ENCODE peak calls at places on chromosome 10, in six cellular contexts. G, B, A, H, U and R are unnamed samples.

GRCh38 chr10:132122097-132122861 is 56.5 kb downstream of the JAKMIP3 start:
- DNase-seq in G (no peak), B (no peak), A (no peak), H (no peak), U (no peak), R (no peak)

GRCh38 chr10:73908853-73909611 is 1.9 kb upstream of the PLAU start:
- DNase-seq in G (peak; percentile 100), B (no peak), A (peak; percentile 89), H (no peak), U (peak; percentile 93), R (peak; percentile 89)

GRCh38 chr10:111890046-111890445 is 293.5 kb downstream of the GPAM start:
- DNase-seq in G (no peak), B (no peak), A (no peak), H (no peak), U (no peak), R (no peak)

GRCh38 chr10:110361800-110362456 is 57.2 kb upstream of the SMNDC1 start:
- DNase-seq in G (no peak), B (no peak), A (no peak), H (no peak), U (no peak), R (no peak)

GRCh38 chr10:111879964-111880363 is 303.6 kb downstream of the GPAM start:
- DNase-seq in G (no peak), B (no peak), A (no peak), H (no peak), U (no peak), R (no peak)

GRCh38 chr10:113454341-113455061 is 98.4 kb upstream of the HABP2 start:
- DNase-seq in G (peak; percentile 45), B (peak; percentile 84), A (peak; percentile 31), H (peak; percentile 55), U (no peak), R (no peak)

GRCh38 chr10:8919291-8919690 is 864.8 kb downstream of the GATA3 start:
- DNase-seq in G (peak; percentile 3), B (no peak), A (no peak), H (no peak), U (no peak), R (no peak)

GRCh38 chr10:18240185-18240882 is 100.1 kb downstream of the CACNB2 start:
- DNase-seq in G (no peak), B (no peak), A (peak; percentile 56), H (no peak), U (no peak), R (no peak)

GRCh38 chr10:75207868-75208167 is 2.8 kb upstream of the VDAC2 start:
- DNase-seq in G (no peak), B (no peak), A (no peak), H (no peak), U (no peak), R (no peak)

GRCh38 chr10:70544431-70545340 is 57.9 kb downstream of the PRF1 start:
- DNase-seq in G (no peak), B (no peak), A (no peak), H (no peak), U (no peak), R (no peak)

GRCh38 chr10:78765726-78766335 is 302.9 kb upstream of the ZMIZ1 start:
- DNase-seq in G (no peak), B (no peak), A (no peak), H (no peak), U (no peak), R (no peak)

GRCh38 chr10:117351558-117351957 is 23.7 kb downstream of the PDZD8 start:
- DNase-seq in G (no peak), B (no peak), A (no peak), H (no peak), U (no peak), R (no peak)

GRCh38 chr10:70954373-70954772 is 66.0 kb upstream of the PCBD1 start:
- DNase-seq in G (no peak), B (no peak), A (no peak), H (no peak), U (no peak), R (no peak)

GRCh38 chr10:125095228-125095627 is 65.1 kb downstream of the CTBP2 start:
- DNase-seq in G (no peak), B (peak; percentile 8), A (no peak), H (no peak), U (no peak), R (no peak)

GRCh38 chr10:34905200-34905927 is 90.3 kb upstream of the PARD3 start:
- DNase-seq in G (peak; percentile 68), B (peak; percentile 32), A (no peak), H (no peak), U (no peak), R (no peak)

GRCh38 chr10:33965795-33966581 is 631.5 kb upstream of the NRP1 start:
- DNase-seq in G (no peak), B (no peak), A (no peak), H (no peak), U (no peak), R (no peak)

GRCh38 chr10:51052152-51052551 is 22.1 kb upstream of the PRKG1 start:
- DNase-seq in G (no peak), B (no peak), A (peak; percentile 67), H (no peak), U (no peak), R (no peak)

GRCh38 chr10:49202266-49202665 is 14.1 kb upstream of the TMEM273 start:
- DNase-seq in G (no peak), B (no peak), A (no peak), H (no peak), U (no peak), R (no peak)

GRCh38 chr10:77926566-77927342 is at the start of gene DLG5:
- DNase-seq in G (peak; percentile 89), B (peak; percentile 44), A (peak; percentile 55), H (peak; percentile 73), U (no peak), R (no peak)

GRCh38 chr10:132166216-132166950 is 20.4 kb upstream of the DPYSL4 start:
- DNase-seq in G (no peak), B (peak; percentile 3), A (no peak), H (no peak), U (no peak), R (no peak)

GRCh38 chr10:97069576-97070362 is 116.0 kb downstream of the SLIT1 start:
- DNase-seq in G (peak; percentile 32), B (no peak), A (no peak), H (no peak), U (no peak), R (no peak)

GRCh38 chr10:102624751-102625330 is 19.4 kb upstream of the TRIM8 start:
- DNase-seq in G (no peak), B (no peak), A (peak; percentile 70), H (no peak), U (no peak), R (no peak)

GRCh38 chr10:132102717-132103110 is 37.0 kb downstream of the JAKMIP3 start:
- DNase-seq in G (no peak), B (no peak), A (no peak), H (no peak), U (no peak), R (no peak)

GRCh38 chr10:49382226-49382625 is 13.7 kb downstream of the DRGX start:
- DNase-seq in G (no peak), B (no peak), A (no peak), H (no peak), U (no peak), R (no peak)

GRCh38 chr10:69549959-69550358 is 23.3 kb downstream of the NEUROG3 start:
- DNase-seq in G (no peak), B (no peak), A (no peak), H (no peak), U (no peak), R (no peak)

GRCh38 chr10:115355162-115355760 is 262.1 kb downstream of the ATRNL1 start:
- DNase-seq in G (peak; percentile 62), B (peak; percentile 46), A (peak; percentile 48), H (peak; percentile 56), U (peak; percentile 6), R (peak; percentile 69)
- TF ChIP-seq CTCF in G (peak; percentile 75), B (peak; percentile 65), A (peak; percentile 41), H (peak; percentile 71), U (peak; percentile 68), R (peak; percentile 81)

GRCh38 chr10:1180071-1180730 is 124.0 kb downstream of the WDR37 start:
- DNase-seq in G (no peak), B (peak; percentile 3), A (no peak), H (no peak), U (no peak), R (no peak)

GRCh38 chr10:1183033-1183396 is 126.8 kb downstream of the WDR37 start:
- DNase-seq in G (no peak), B (no peak), A (no peak), H (no peak), U (no peak), R (no peak)

GRCh38 chr10:1182280-1183032 is 126.3 kb downstream of the WDR37 start:
- DNase-seq in G (no peak), B (no peak), A (no peak), H (no peak), U (no peak), R (no peak)

GRCh38 chr10:1179346-1180070 is 123.3 kb downstream of the WDR37 start:
- DNase-seq in G (no peak), B (no peak), A (no peak), H (no peak), U (no peak), R (no peak)

GRCh38 chr10:1180836-1181235 is 124.7 kb downstream of the WDR37 start:
- DNase-seq in G (no peak), B (no peak), A (no peak), H (no peak), U (no peak), R (no peak)
- TF ChIP-seq CTCF in G (no peak), B (no peak), A (no peak), H (peak; percentile 8), U (no peak), R (peak; percentile 5)

GRCh38 chr10:127577376-127577775 is 28.3 kb downstream of the NPS start:
- DNase-seq in G (peak; percentile 26), B (no peak), A (peak; percentile 2), H (no peak), U (no peak), R (no peak)
- TF ChIP-seq CTCF in G (peak; percentile 47), B (no peak), A (no peak), H (no peak), U (no peak), R (no peak)

DNA sequence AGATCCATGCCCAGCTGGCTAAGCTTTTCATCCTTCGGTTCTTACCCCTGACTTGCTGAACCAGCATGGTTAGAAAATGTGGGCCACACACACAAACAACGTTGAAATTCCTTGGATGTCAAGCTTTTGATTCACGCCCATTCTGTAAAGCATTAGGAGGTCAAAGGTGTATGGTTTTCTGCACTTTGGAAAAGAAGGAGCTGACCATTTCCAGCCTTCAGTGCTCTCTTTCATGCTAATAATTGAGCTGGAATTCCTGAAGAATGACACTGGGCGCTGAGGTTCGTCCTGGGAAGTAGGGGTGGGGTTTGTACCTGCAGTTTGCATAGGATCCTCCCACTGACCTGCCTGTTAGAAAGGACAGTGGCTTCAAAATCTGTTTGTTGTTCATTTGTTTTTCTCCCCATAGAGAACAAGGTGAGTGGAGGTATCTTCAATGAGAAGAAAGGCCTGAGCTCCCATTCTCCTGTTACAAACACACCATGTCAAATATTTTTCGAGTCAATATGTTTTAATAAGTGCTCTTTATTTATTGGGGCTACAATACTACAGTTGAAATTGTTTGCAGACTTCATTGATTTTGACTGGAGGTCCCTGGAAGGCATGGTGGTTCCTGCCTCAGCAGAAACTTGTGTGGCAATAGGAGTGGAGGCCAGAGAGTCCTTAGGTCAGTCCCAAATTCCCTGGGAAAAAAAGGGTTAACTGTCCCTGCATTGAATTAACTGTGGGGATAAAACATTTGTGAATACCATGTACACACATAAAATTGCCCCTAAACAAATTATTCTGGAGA is 22.9 kb downstream of the KLF6 start:
- DNase-seq in G (peak; percentile 83), B (peak; percentile 36), A (no peak), H (no peak), U (no peak), R (no peak)
- TF ChIP-seq CTCF in G (no peak), B (no peak), A (no peak), H (no peak), U (no peak), R (no peak)

GRCh38 chr10:72044417-72045041 is 43.8 kb downstream of the SPOCK2 start:
- DNase-seq in G (no peak), B (no peak), A (no peak), H (no peak), U (no peak), R (no peak)
- TF ChIP-seq CTCF in G (peak; percentile 28), B (no peak), A (peak; percentile 41), H (peak; percentile 57), U (peak; percentile 42), R (peak; percentile 53)